ENCODE peak calls at places on chromosomes 6 and 20, in six cellular contexts. S, H, F, X, I and N are unnamed samples.

GRCh38 chr6:32849126-32849525 is 4.4 kb downstream of the TAP1 start:
- DNase-seq in F (no peak), I (no peak), S (no peak), H (no peak), X (no peak), N (no peak)

GRCh38 chr20:13271977-13272975 is 51.2 kb downstream of the ISM1 start:
- DNase-seq in I (no peak), H (no peak), X (no peak), S (no peak), F (no peak), N (no peak)

GRCh38 chr20:57657537-57658446 is 37.6 kb upstream of the ZBP1 start:
- DNase-seq in F (no peak), S (no peak), I (peak), X (no peak), H (peak), N (peak)

GRCh38 chr20:50870572-50871161 is 60.6 kb downstream of the ADNP start:
- DNase-seq in X (no peak), H (no peak), S (no peak), F (no peak), I (peak), N (no peak)

GRCh38 chr6:115613488-115613887 is 447.2 kb downstream of the FRK start:
- DNase-seq in F (no peak), H (no peak), S (no peak), I (no peak), X (peak), N (no peak)

GRCh38 chr6:20808984-20809383 is 274.7 kb downstream of the CDKAL1 start:
- DNase-seq in H (no peak), F (no peak), X (no peak), S (no peak), I (no peak), N (no peak)

GRCh38 chr6:112232845-112233256 is 21.5 kb downstream of the LAMA4 start:
- DNase-seq in F (no peak), X (no peak), S (no peak), H (no peak), I (no peak), N (peak)

GRCh38 chr6:136784910-136785746 is 7.1 kb downstream of the MAP3K5 start:
- DNase-seq in F (no peak), X (no peak), I (no peak), H (no peak), S (peak), N (no peak)

GRCh38 chr6:49766762-49767161 is 20.3 kb downstream of the PGK2 start:
- DNase-seq in F (no peak), H (no peak), X (no peak), I (no peak), S (no peak), N (no peak)